ENCODE peak calls at places on chromosomes 16 and 17, in seven cellular contexts. M is adrenal gland, F is breast epithelium, Z is prostate gland, S is IMR-90, I is thoracic aorta, E is cardiac fibroblast. U is an unnamed sample.

GRCh38 chr17:10623786-10624338 is 33.2 kb downstream of the MYH3 start:
- DNase-seq in F (no peak), Z (no peak), E (no peak), S (no peak), I (no peak), M (no peak), U (no peak)

GRCh38 chr17:80947200-80947940 is 44.3 kb upstream of the CHMP6 start:
- DNase-seq in Z (no peak), I (no peak), S (no peak), F (no peak), M (no peak), E (no peak), U (no peak)

GRCh38 chr17:47324224-47325020 is 667 bp downstream of the EFCAB13 start:
- DNase-seq in Z (peak), I (no peak), E (peak), M (peak), S (peak), F (peak), U (no peak)

GRCh38 chr17:61694095-61694494 is 103.1 kb upstream of the NACA2 start:
- DNase-seq in I (no peak), M (no peak), Z (no peak), E (no peak), F (no peak), S (no peak), U (no peak)

GRCh38 chr17:76504117-76504516 is 2.9 kb upstream of the RHBDF2 start:
- DNase-seq in S (no peak), M (no peak), F (no peak), I (no peak), Z (no peak), E (no peak), U (no peak)

GRCh38 chr17:146983-147761 is 9.8 kb downstream of the SCGB1C2 start:
- DNase-seq in I (no peak), F (peak), M (peak), Z (no peak), S (no peak), E (no peak), U (no peak)

GRCh38 chr16:5033256-5034166 is at the start of gene NAGPA:
- DNase-seq in M (peak), E (peak), Z (peak), F (peak), I (peak), S (peak), U (peak)

GRCh38 chr16:17067882-17068281 is 402.9 kb downstream of the XYLT1 start:
- DNase-seq in E (no peak), I (no peak), S (no peak), M (no peak), F (no peak), Z (no peak), U (no peak)

GRCh38 chr16:50464325-50465290 is 83.6 kb upstream of the NKD1 start:
- DNase-seq in M (no peak), F (peak), S (no peak), E (no peak), Z (no peak), I (no peak), U (no peak)

GRCh38 chr17:28397275-28397674 is 8.7 kb downstream of the SLC46A1 start:
- DNase-seq in M (no peak), S (no peak), E (no peak), Z (no peak), I (no peak), F (no peak), U (no peak)

DNA sequence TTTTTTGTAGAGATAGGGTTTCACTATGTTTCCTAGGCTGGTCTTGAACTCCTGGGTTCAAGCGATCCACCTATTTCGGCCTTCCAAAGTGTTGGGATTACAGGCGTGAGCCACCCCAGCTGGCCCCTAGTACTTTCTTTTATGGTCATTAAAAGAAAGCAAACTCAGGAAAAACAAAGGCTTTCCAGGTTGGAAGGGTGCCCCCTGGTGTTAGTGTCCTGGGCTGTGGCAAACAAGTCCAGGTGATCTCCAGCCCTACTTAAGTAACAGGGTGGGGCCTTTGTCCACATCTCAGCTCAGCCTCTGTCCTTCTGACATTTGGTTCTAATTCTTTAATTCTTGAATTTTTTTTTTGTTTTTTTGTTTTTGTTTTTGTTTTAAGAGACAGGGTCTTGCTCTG is 6.9 kb downstream of the IGFBP4 start:
- DNase-seq in M (no peak), I (no peak), S (peak), E (peak), F (no peak), Z (no peak), U (no peak)
- H3K4me3 ChIP-seq in M (no peak), I (no peak), S (no peak), E (no peak), F (no peak), Z (no peak), U (no peak)

DNA sequence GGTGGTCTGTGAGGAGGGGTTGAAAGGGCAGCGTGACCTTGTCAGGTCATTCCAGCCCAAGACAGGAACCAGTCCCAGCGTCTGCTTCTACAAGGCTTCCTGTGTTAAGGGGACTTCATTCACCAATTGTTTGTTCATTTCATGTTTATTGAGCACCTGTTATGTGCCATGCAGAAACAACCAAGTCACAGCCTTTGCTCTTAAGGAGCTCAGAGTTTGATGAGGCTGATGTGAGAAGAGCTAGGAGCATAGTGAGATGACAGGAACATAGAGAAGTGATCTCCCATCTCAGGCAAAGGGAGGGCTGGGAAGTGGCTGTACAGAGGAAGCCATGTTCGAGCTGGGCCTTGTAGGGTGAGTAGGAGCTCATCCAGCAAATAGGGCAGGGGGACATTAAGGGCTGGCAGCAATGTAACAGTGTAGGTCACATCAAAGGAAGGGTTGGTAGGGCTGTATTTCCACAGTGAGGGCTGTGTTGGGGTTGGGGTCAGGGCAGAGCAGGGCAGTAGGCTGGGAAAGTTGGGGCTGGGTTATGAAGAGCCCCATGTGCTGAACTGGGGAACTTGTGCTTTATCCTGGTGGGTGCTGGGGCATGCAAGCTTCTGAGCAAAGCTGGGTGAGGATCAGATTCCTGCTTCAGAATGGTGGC is 79.8 kb downstream of the ARHGAP23 start:
- DNase-seq in E (no peak), M (no peak), I (no peak), F (no peak), S (no peak), Z (no peak), U (no peak)
- H3K4me3 ChIP-seq in E (no peak), M (no peak), I (no peak), F (no peak), S (no peak), Z (no peak), U (no peak)

GRCh38 chr16:86951041-86951822 is 366.0 kb downstream of the C16orf95 start:
- DNase-seq in I (no peak), S (no peak), M (no peak), Z (no peak), F (no peak), E (no peak), U (no peak)

GRCh38 chr16:86948046-86948445 is 369.1 kb downstream of the C16orf95 start:
- DNase-seq in M (no peak), S (no peak), I (no peak), F (no peak), E (no peak), Z (no peak), U (no peak)

GRCh38 chr16:86949630-86950029 is 367.6 kb downstream of the C16orf95 start:
- DNase-seq in S (no peak), F (no peak), M (no peak), I (no peak), Z (no peak), E (no peak), U (no peak)

GRCh38 chr16:86946981-86947380 is 368.6 kb downstream of the FOXL1 start:
- DNase-seq in F (no peak), Z (no peak), E (no peak), M (no peak), I (no peak), S (no peak), U (no peak)

DNA sequence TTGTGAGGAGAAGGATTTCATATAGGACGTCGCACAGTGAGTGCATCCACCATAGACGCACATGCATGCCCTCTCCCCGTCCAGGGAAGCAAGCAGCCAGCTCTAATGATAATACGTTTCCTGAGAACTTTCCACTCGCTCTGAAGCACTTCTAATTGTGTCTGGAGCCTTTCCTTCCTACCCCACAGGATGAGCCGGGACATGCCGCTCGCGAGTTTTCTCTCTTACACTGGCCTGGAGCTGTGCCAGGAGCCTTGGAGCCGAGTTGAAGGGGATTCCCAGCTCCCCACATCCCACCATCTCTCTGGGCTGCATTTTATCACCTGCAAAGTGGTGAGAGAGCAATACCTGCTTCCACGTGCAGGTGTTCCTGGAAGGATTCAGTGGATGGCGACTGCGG is 368.1 kb downstream of the C16orf95 start:
- DNase-seq in E (no peak), Z (no peak), I (no peak), S (no peak), F (no peak), M (peak), U (no peak)
- H3K4me3 ChIP-seq in E (no peak), Z (no peak), I (no peak), S (no peak), F (no peak), M (no peak), U (no peak)

GRCh38 chr17:82441686-82442487 is 8.7 kb downstream of the CYBC1 start:
- DNase-seq in E (no peak), F (no peak), S (no peak), Z (no peak), I (no peak), M (peak), U (no peak)

GRCh38 chr17:82444284-82444893 is 6.2 kb downstream of the CYBC1 start:
- DNase-seq in S (no peak), Z (no peak), M (peak), E (no peak), F (no peak), I (no peak), U (no peak)

GRCh38 chr17:82442643-82443464 is 7.7 kb downstream of the CYBC1 start:
- DNase-seq in F (no peak), S (no peak), Z (no peak), E (no peak), M (peak), I (no peak), U (no peak)

GRCh38 chr17:82444941-82445521 is 5.5 kb downstream of the CYBC1 start:
- DNase-seq in F (no peak), I (no peak), M (peak), S (no peak), Z (no peak), E (no peak), U (no peak)

GRCh38 chr17:82443465-82444283 is 6.9 kb downstream of the CYBC1 start:
- DNase-seq in Z (peak), I (no peak), F (no peak), E (no peak), S (no peak), M (peak), U (no peak)
- H3K4me3 ChIP-seq in Z (no peak), I (no peak), F (no peak), E (no peak), S (no peak), M (no peak), U (no peak)

DNA sequence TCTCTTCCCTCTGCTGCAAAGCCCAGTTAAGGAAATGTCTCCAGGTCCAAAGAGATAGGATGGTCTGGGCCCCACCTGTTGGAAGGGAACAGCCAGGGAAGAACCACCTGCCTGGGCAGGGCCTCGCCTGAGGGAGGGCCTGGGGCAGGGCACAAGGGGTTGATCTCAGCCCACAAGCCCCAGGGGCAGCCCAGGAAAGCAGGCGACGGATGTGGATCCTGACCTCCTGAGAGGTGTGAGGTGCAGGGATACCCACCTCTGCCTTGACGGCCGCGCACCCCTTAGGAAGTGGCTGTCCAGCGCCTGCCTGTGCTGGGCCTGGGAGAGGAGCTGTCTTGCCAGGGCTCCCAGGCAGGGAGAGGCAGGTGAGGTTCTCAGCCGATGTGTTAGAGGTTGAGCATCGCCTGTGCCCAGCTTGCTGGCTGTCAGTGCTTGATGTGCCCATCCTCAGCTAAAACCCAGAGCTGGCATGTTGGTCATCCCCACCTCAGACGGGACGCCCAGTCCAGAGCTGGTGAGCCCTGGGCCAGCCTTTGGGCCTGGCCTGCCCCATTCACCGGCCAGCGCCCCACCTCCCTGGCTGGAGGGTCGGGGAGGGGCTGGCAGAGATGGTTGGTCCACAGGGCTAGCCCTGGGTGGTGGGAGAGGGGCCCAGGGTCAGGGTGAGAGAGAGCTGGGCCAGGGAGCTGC is 434 bp downstream of the CEMP1 start:
- DNase-seq in Z (no peak), F (no peak), M (no peak), S (no peak), I (no peak), E (no peak), U (no peak)
- H3K4me3 ChIP-seq in Z (no peak), F (peak), M (no peak), S (no peak), I (peak), E (no peak), U (no peak)

GRCh38 chr17:41784207-41784744 is 2.2 kb downstream of the JUP start:
- DNase-seq in F (peak), E (peak), Z (peak), S (peak), M (no peak), I (no peak), U (no peak)
- H3K4me3 ChIP-seq in F (peak), E (peak), Z (peak), S (peak), M (no peak), I (peak), U (peak)

U was measured in NT2/D1.